ENCODE peak calls at places on chromosomes 6 and 20, in five cellular contexts. E is suprapubic skin, M is stomach, U is psoas muscle, C is Peyer's patch. T is an unnamed sample.

GRCh38 chr20:6426287-6426891 is 303.6 kb upstream of the FERMT1 start:
- DNase-seq in E (no peak), M (no peak), U (no peak), C (no peak), T (no peak)

GRCh38 chr6:111770263-111771083 is 102.8 kb downstream of the FYN start:
- DNase-seq in E (no peak), M (no peak), U (no peak), C (no peak), T (no peak)

GRCh38 chr6:70956451-70957283 is at the start of gene B3GAT2:
- DNase-seq in E (no peak), M (no peak), U (peak; percentile 14), C (no peak), T (no peak)

GRCh38 chr20:63731410-63731809 is 5.1 kb upstream of the LIME1 start:
- DNase-seq in E (no peak), M (no peak), U (no peak), C (no peak), T (no peak)

GRCh38 chr20:33765099-33765498 is 33.3 kb downstream of the ZNF341 start:
- DNase-seq in E (no peak), M (no peak), U (no peak), C (no peak), T (no peak)

GRCh38 chr20:50536333-50536732 is 26.1 kb downstream of the PTPN1 start:
- DNase-seq in E (no peak), M (no peak), U (no peak), C (no peak), T (no peak)

GRCh38 chr20:37364013-37364926 is 18.3 kb downstream of the SRC start:
- DNase-seq in E (no peak), M (no peak), U (no peak), C (no peak), T (no peak)

GRCh38 chr6:30990422-30991086 is 7.0 kb downstream of the MUC21 start:
- DNase-seq in E (no peak), M (no peak), U (no peak), C (no peak), T (no peak)

GRCh38 chr6:38161754-38162492 is 342.4 kb downstream of the ZFAND3 start:
- DNase-seq in E (no peak), M (no peak), U (no peak), C (no peak), T (no peak)

GRCh38 chr6:26526928-26527327 is 11.2 kb upstream of the HMGN4 start:
- DNase-seq in E (no peak), M (no peak), U (no peak), C (no peak), T (no peak)

GRCh38 chr20:56202493-56203077 is 45.9 kb upstream of the MC3R start:
- DNase-seq in E (no peak), M (no peak), U (no peak), C (no peak), T (no peak)

GRCh38 chr6:125102901-125103300 is 50.7 kb upstream of the TPD52L1 start:
- DNase-seq in E (no peak), M (no peak), U (no peak), C (no peak), T (no peak)

GRCh38 chr20:32478576-32478975 is 106.6 kb downstream of the NOL4L start:
- DNase-seq in E (no peak), M (no peak), U (no peak), C (no peak), T (no peak)

GRCh38 chr6:122792796-122793195 is 3.7 kb downstream of the SMPDL3A start:
- DNase-seq in E (no peak), M (no peak), U (no peak), C (no peak), T (no peak)

GRCh38 chr20:10984294-10984693 is 310.5 kb upstream of the JAG1 start:
- DNase-seq in E (no peak), M (no peak), U (no peak), C (no peak), T (no peak)

GRCh38 chr20:19973920-19974620 is 43.1 kb upstream of the NAA20 start:
- DNase-seq in E (peak; percentile 89), M (peak; percentile 42), U (peak; percentile 78), C (peak; percentile 26), T (no peak)

GRCh38 chr6:62283828-62284411 is 2.1 kb downstream of the KHDRBS2 start:
- DNase-seq in E (no peak), M (no peak), U (no peak), C (no peak), T (no peak)

GRCh38 chr20:29743101-29743931 is 1514.1 kb upstream of the DEFB115 start:
- DNase-seq in E (no peak), M (no peak), U (no peak), C (no peak), T (no peak)

GRCh38 chr6:43982084-43982625 is 145.1 kb downstream of the MRPL14 start:
- DNase-seq in E (peak; percentile 28), M (peak; percentile 10), U (no peak), C (no peak), T (no peak)

GRCh38 chr20:49366687-49367086 is 88.8 kb upstream of the ZNFX1 start:
- DNase-seq in E (no peak), M (no peak), U (no peak), C (no peak), T (no peak)

GRCh38 chr6:12017263-12017662 is 5.2 kb downstream of the HIVEP1 start:
- DNase-seq in E (no peak), M (no peak), U (no peak), C (no peak), T (no peak)

GRCh38 chr20:53827996-53828672 is 234.5 kb upstream of the ZNF217 start:
- DNase-seq in E (no peak), M (no peak), U (no peak), C (no peak), T (no peak)

GRCh38 chr6:137309078-137309762 is 90.0 kb upstream of the IFNGR1 start:
- DNase-seq in E (no peak), M (peak; percentile 86), U (peak; percentile 37), C (peak; percentile 43), T (peak; percentile 83)

GRCh38 chr6:21634582-21634981 is 41.0 kb downstream of the SOX4 start:
- DNase-seq in E (no peak), M (no peak), U (no peak), C (no peak), T (no peak)

GRCh38 chr6:132300323-132300949 is 100.8 kb downstream of the MOXD1 start:
- DNase-seq in E (no peak), M (peak; percentile 45), U (no peak), C (peak; percentile 47), T (no peak)

GRCh38 chr6:35299674-35300073 is 2.1 kb downstream of the DEF6 start:
- DNase-seq in E (no peak), M (no peak), U (peak; percentile 34), C (peak; percentile 91), T (no peak)

GRCh38 chr6:2768125-2768524 is 2.9 kb downstream of the WRNIP1 start:
- DNase-seq in E (no peak), M (no peak), U (no peak), C (no peak), T (no peak)

DNA sequence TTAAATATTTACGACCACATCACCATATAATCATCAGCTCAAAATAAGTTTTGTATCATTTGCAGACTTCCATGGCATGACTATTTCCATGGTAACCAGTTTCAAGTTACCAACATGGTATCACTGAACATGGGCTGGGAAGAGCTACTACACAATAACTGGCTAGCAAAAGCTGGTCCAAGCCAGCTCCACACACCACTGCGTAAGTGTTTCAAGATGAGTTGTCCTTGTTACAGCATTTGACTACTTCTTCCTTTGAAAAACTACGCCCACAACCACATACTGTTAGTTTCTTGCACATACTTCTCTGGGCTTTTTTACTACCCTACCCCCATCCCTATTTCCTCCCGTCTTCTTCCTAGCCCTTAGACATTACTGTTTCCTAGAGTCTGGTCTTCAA is 8.5 kb downstream of the CD164 start:
- DNase-seq in E (no peak), M (no peak), U (no peak), C (no peak), T (no peak)
- H3K36me3 ChIP-seq in E (peaks cover 82% of the 10 kb centered on the region), M (peaks cover 88% of the 10 kb centered on the region), U (peaks cover 92% of the 10 kb centered on the region), C (peaks cover 95% of the 10 kb centered on the region), T (no peaks in the 10 kb centered on the region)

GRCh38 chr6:79073888-79074287 is 4.2 kb downstream of the PHIP start:
- DNase-seq in E (no peak), M (no peak), U (no peak), C (no peak), T (no peak)
- H3K4me3 ChIP-seq in E (no peak overlapping the region), M (no peak overlapping the region), U (no peak overlapping the region), C (no peak overlapping the region), T (no peak overlapping the region)

GRCh38 chr20:40336530-40336929 is 352.5 kb downstream of the MAFB start:
- DNase-seq in E (no peak), M (no peak), U (no peak), C (no peak), T (no peak)

GRCh38 chr20:40336034-40336433 is 353.0 kb downstream of the MAFB start:
- DNase-seq in E (no peak), M (no peak), U (no peak), C (no peak), T (no peak)

GRCh38 chr20:40343390-40343789 is 345.6 kb downstream of the MAFB start:
- DNase-seq in E (no peak), M (no peak), U (no peak), C (no peak), T (no peak)

GRCh38 chr20:40335437-40335836 is 353.6 kb downstream of the MAFB start:
- DNase-seq in E (no peak), M (no peak), U (no peak), C (no peak), T (no peak)

DNA sequence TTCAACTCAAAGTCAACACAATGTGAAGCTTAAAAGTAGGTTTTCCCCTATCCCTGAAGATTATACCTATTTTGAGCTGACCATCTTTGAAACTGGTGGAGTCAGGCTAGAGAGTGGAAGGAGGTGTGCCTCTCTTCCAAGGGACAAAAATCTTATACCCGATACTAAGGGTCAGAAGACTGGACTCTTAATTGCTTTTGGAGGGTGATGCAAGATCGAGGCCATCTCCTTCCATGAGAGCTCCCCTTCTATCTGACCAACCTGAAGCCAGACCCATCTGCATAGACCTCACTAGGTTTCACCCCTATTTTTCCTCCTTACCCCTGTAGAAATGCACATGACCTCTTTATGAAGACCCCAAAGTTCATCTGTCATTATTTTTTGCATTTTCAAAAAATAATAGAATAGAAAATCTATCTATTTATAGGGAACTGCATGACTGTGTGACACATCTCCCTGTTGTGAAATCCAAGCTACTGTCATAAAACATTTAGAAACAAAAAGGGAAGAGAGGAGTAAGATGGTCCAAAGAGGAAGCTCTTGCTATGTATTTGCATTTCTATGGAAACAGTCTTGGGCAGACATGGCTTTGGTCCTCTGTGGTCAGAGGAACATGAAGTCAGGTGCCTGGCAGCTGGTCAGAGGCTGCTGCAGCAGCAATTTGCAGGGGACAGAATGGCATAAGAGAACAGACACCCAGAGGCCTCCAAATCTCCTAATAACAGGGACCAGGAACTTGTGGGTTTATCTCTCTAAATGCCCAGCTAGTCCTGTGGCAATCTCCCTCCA is 349.2 kb downstream of the MAFB start:
- DNase-seq in E (no peak), M (no peak), U (peak; percentile 27), C (no peak), T (no peak)
- H3K27ac ChIP-seq in E (no peak overlapping the region), M (no peak overlapping the region), U (no peak overlapping the region), C (no peak overlapping the region), T (peak overlapping the region; percentile 33)

GRCh38 chr6:17785094-17785787 is 78.5 kb upstream of the NUP153 start:
- DNase-seq in E (no peak), M (no peak), U (no peak), C (no peak), T (no peak)
- H3K36me3 ChIP-seq in E (peaks cover 88% of the 10 kb centered on the region), M (peaks cover 95% of the 10 kb centered on the region), U (peaks cover 99% of the 10 kb centered on the region), C (peaks cover 86% of the 10 kb centered on the region), T (peaks cover 13% of the 10 kb centered on the region)